ENCODE peak calls at places on chromosomes 2 and 18, in seven cellular contexts. One of them, this sample, is unnamed.

GRCh38 chr2:221635949-221636348 is 63.8 kb upstream of the EPHA4 start:
- DNase-seq in SK-N-SH: no peak
- DNase-seq in GM12878: no peak
- DNase-seq in HepG2: peak
- DNase-seq in K562: no peak
- DNase-seq in H1: no peak
- DNase-seq in HCT116: peak
- DNase-seq in this sample: no peak

GRCh38 chr18:75218064-75218463 is 7.5 kb downstream of the TSHZ1 start:
- DNase-seq in GM12878: no peak
- DNase-seq in K562: no peak
- DNase-seq in HCT116: no peak
- DNase-seq in SK-N-SH: no peak
- DNase-seq in H1: no peak
- DNase-seq in HepG2: no peak
- DNase-seq in this sample: no peak

GRCh38 chr2:105804266-105804665 is 59.6 kb downstream of the NCK2 start:
- DNase-seq in K562: no peak
- DNase-seq in GM12878: no peak
- DNase-seq in H1: no peak
- DNase-seq in SK-N-SH: peak
- DNase-seq in HCT116: no peak
- DNase-seq in HepG2: no peak
- DNase-seq in this sample: no peak

GRCh38 chr2:113084249-113085000 is 16.7 kb downstream of the IL1F10 start:
- DNase-seq in GM12878: no peak
- DNase-seq in SK-N-SH: no peak
- DNase-seq in HepG2: no peak
- DNase-seq in HCT116: peak
- DNase-seq in K562: no peak
- DNase-seq in H1: no peak
- DNase-seq in this sample: peak

GRCh38 chr18:46772396-46772795 is 15.5 kb upstream of the ST8SIA5 start:
- DNase-seq in H1: no peak
- DNase-seq in HCT116: no peak
- DNase-seq in SK-N-SH: no peak
- DNase-seq in HepG2: no peak
- DNase-seq in K562: no peak
- DNase-seq in GM12878: no peak
- DNase-seq in this sample: no peak

GRCh38 chr2:146412625-146413024 is 1432.2 kb upstream of the ACVR2A start:
- DNase-seq in HCT116: peak
- DNase-seq in GM12878: no peak
- DNase-seq in K562: peak
- DNase-seq in H1: peak
- DNase-seq in HepG2: peak
- DNase-seq in SK-N-SH: no peak
- DNase-seq in this sample: no peak

GRCh38 chr18:78423776-78424175 is 555.8 kb upstream of the SALL3 start:
- DNase-seq in SK-N-SH: no peak
- DNase-seq in K562: no peak
- DNase-seq in HCT116: no peak
- DNase-seq in GM12878: no peak
- DNase-seq in HepG2: no peak
- DNase-seq in H1: no peak
- DNase-seq in this sample: no peak

GRCh38 chr18:79466591-79466990 is 70.9 kb downstream of the NFATC1 start:
- DNase-seq in GM12878: no peak
- DNase-seq in HepG2: no peak
- DNase-seq in K562: no peak
- DNase-seq in SK-N-SH: no peak
- DNase-seq in HCT116: no peak
- DNase-seq in H1: no peak
- DNase-seq in this sample: no peak

GRCh38 chr2:25309402-25309801 is 32.3 kb downstream of the DNMT3A start:
- DNase-seq in HCT116: peak
- DNase-seq in H1: peak
- DNase-seq in GM12878: no peak
- DNase-seq in HepG2: peak
- DNase-seq in SK-N-SH: peak
- DNase-seq in K562: peak
- DNase-seq in this sample: no peak

DNA sequence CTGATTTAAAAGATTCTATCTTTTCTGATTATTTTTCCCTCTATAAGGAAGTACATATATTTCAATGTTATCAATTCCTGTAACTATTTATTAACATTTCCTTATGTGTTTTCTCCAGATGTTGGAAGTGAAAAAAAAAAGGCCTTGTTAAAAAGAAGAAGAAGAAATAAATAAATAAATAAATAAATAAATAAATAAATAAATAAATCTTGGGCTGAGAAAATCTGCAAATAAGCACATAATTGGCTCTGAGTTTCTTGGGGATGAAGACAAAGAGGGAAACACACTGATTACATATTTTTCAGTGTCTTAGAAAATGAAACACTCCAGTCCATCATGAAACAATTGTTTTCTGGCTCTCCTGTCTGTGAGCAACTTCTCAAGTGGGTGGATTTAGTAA is 21.1 kb upstream of the MBOAT2 start:
- DNase-seq in K562: no peak
- DNase-seq in SK-N-SH: no peak
- DNase-seq in HCT116: no peak
- DNase-seq in GM12878: no peak
- DNase-seq in H1: no peak
- DNase-seq in HepG2: no peak
- DNase-seq in this sample: no peak
- TF ChIP-seq JUND in K562: no peak
- TF ChIP-seq JUND in SK-N-SH: no peak
- TF ChIP-seq JUND in HCT116: no peak
- TF ChIP-seq JUND in GM12878: no peak
- TF ChIP-seq JUND in H1: no peak
- TF ChIP-seq JUND in HepG2: no peak
- TF ChIP-seq JUND in this sample: no peak

DNA sequence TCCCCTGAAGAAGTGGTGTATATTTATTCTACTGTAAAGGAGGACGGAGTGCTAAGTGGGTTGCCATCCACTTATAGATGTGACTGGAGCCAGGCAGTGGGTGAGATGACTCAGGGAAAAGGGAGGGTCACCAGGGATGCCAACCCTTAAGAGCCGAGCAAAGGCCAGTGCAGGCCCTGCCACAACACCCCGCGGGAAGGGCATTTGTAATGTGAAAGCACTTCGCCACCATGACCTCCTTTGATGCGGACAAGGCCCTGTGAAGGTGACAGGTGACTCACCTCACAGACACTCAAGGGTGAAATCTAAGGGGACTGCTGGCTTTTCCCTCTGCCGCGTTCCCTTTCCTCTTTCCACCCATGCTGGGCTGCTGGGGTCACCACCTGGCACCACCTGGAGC is 50.2 kb upstream of the MRPL33 start:
- DNase-seq in K562: no peak
- DNase-seq in H1: no peak
- DNase-seq in HepG2: peak
- DNase-seq in GM12878: no peak
- DNase-seq in HCT116: peak
- DNase-seq in SK-N-SH: no peak
- DNase-seq in this sample: no peak
- TF ChIP-seq JUND in K562: no peak
- TF ChIP-seq JUND in H1: no peak
- TF ChIP-seq JUND in HepG2: no peak
- TF ChIP-seq JUND in GM12878: no peak
- TF ChIP-seq JUND in HCT116: no peak
- TF ChIP-seq JUND in SK-N-SH: peak
- TF ChIP-seq JUND in this sample: no peak

DNA sequence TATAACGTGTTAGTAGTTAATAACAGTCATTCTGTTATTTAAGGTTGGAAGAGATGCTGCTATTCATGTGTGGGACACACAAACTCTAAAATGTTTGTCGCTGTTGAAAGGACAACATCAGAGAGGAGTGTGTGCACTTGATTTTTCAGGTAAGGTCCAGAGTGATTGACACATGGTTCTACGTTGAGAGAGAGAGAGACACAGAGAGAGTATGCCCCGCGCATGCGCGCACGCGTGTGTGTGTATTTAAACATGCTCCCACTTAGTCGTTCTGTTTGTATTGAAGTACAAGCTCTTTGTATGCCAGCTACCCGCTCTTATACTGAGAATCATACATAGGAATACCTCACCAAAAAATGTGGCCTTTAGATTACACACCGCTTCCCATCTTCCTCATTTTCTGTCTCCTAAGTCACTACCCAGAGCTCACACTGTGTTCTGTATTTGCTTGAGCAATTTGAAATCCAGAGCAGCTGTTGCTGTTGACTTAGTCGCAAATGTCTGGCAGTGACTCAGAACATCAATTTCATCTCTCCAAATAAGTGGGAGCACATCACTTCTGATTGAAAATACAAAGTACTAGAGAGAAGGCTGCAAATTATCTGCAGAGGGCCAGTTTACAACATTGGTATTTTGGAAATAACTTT is 148.1 kb downstream of the EML6 start:
- DNase-seq in K562: no peak
- DNase-seq in SK-N-SH: no peak
- DNase-seq in HCT116: no peak
- DNase-seq in HepG2: peak
- DNase-seq in H1: no peak
- DNase-seq in GM12878: no peak
- DNase-seq in this sample: no peak
- TF ChIP-seq JUND in K562: no peak
- TF ChIP-seq JUND in SK-N-SH: no peak
- TF ChIP-seq JUND in HCT116: no peak
- TF ChIP-seq JUND in HepG2: no peak
- TF ChIP-seq JUND in H1: no peak
- TF ChIP-seq JUND in GM12878: no peak
- TF ChIP-seq JUND in this sample: no peak

GRCh38 chr2:120990451-120990871 is 254.8 kb downstream of the GLI2 start:
- DNase-seq in GM12878: no peak
- DNase-seq in HepG2: no peak
- DNase-seq in H1: peak
- DNase-seq in HCT116: no peak
- DNase-seq in SK-N-SH: no peak
- DNase-seq in K562: no peak
- DNase-seq in this sample: no peak
- TF ChIP-seq JUND in GM12878: no peak
- TF ChIP-seq JUND in HepG2: no peak
- TF ChIP-seq JUND in H1: no peak
- TF ChIP-seq JUND in HCT116: no peak
- TF ChIP-seq JUND in SK-N-SH: no peak
- TF ChIP-seq JUND in K562: no peak
- TF ChIP-seq JUND in this sample: no peak

GRCh38 chr2:127278959-127279358 is 15.0 kb downstream of the ERCC3 start:
- DNase-seq in HepG2: no peak
- DNase-seq in H1: no peak
- DNase-seq in SK-N-SH: no peak
- DNase-seq in GM12878: no peak
- DNase-seq in HCT116: no peak
- DNase-seq in K562: no peak
- DNase-seq in this sample: no peak
- TF ChIP-seq JUND in HepG2: no peak
- TF ChIP-seq JUND in H1: no peak
- TF ChIP-seq JUND in SK-N-SH: no peak
- TF ChIP-seq JUND in GM12878: no peak
- TF ChIP-seq JUND in HCT116: no peak
- TF ChIP-seq JUND in K562: no peak
- TF ChIP-seq JUND in this sample: no peak

GRCh38 chr2:196759378-196759706 is 40.1 kb downstream of the GTF3C3 start:
- DNase-seq in HCT116: no peak
- DNase-seq in HepG2: no peak
- DNase-seq in K562: no peak
- DNase-seq in SK-N-SH: no peak
- DNase-seq in H1: no peak
- DNase-seq in GM12878: no peak
- DNase-seq in this sample: no peak

DNA sequence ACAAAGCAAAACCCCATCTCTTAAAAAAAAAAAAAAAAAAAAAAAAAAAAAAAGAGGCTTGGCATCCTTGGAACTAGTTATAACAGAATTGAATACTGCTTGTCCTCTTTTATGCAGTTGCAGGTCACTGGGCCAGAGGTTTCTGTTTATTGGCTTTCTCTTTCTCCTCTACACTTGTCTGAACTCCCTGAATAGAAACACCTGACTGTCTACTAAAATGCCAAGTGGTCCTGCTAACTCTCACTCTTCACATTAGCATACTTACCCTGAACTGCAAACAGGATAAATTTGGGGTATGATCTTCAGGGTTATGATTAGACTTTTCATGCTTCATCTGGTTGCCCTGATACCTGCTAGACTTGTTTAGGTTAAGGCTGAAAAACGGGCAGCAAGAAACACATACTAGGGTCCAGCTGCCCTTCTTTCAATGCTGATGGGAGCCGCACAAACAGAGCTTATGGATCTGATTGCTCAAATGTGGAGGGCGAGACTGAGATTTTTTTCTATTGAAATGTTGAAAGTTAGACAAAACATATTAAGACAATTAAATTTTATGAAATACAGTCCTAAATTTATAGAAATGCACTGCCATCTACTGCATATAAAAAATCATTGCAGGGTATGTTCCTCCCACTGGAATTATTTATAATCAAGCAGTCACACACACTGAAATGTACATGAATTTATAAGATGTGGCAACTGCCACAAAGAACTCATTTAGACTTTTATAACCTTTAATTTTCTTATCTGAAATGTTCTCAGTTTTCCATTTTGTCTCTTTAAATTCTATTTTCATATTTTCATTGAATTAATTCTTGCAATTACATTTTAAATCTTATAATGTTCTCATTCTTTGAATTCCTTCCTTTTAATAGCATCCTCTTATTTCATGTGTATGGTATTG is 40.8 kb downstream of the GTF3C3 start:
- DNase-seq in K562: no peak
- DNase-seq in SK-N-SH: peak
- DNase-seq in GM12878: no peak
- DNase-seq in H1: no peak
- DNase-seq in HCT116: no peak
- DNase-seq in HepG2: no peak
- DNase-seq in this sample: no peak
- TF ChIP-seq JUND in K562: no peak
- TF ChIP-seq JUND in SK-N-SH: no peak
- TF ChIP-seq JUND in GM12878: no peak
- TF ChIP-seq JUND in H1: no peak
- TF ChIP-seq JUND in HCT116: no peak
- TF ChIP-seq JUND in HepG2: no peak
- TF ChIP-seq JUND in this sample: no peak

DNA sequence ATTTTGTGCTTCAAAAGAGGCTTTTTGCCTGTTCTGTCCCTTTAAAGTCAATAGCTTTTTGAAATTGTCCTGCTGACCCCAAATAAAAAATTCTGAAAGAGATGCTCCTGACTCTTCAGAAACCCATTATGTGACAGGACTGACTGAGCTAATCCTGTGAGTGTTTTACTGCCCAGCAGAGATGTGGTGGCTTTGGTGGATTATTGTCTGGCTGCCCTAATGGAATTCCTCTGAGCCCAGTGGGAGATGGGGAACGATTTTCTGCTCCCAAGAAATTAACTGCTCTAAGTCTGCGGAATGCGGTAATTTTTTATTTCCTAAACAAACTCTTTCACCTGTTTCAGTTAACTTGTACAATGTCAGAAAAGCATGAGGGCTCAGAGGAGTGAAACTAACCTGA is 258.2 kb downstream of the IKZF2 start:
- DNase-seq in K562: no peak
- DNase-seq in HCT116: no peak
- DNase-seq in H1: no peak
- DNase-seq in GM12878: no peak
- DNase-seq in HepG2: no peak
- DNase-seq in SK-N-SH: no peak
- DNase-seq in this sample: no peak
- TF ChIP-seq JUND in K562: no peak
- TF ChIP-seq JUND in HCT116: no peak
- TF ChIP-seq JUND in H1: no peak
- TF ChIP-seq JUND in GM12878: no peak
- TF ChIP-seq JUND in HepG2: no peak
- TF ChIP-seq JUND in SK-N-SH: no peak
- TF ChIP-seq JUND in this sample: no peak

This sample was measured in T47D.